ENCODE peak calls at places on chromosomes 12 and 14, in ten cellular contexts. Y is transverse colon; G is heart right ventricle; N is dorsolateral prefrontal cortex; D is neuronal stem cell; F is pancreas; E is tibial nerve; O is CD4-positive, alpha-beta T cell; U is GM23338; H is endothelial cell of umbilical vein. Q is an unnamed sample.

GRCh38 chr12:4156317-4156716 is 117.2 kb upstream of the CCND2 start:
- DNase-seq in G (no peak), D (no peak), H (no peak), Y (no peak), O (no peak), F (no peak), U (peak), N (no peak), E (no peak), Q (no peak)

GRCh38 chr12:132154341-132154761 is 10.1 kb downstream of the NOC4L start:
- DNase-seq in F (peak), U (no peak), H (no peak), O (no peak), N (no peak), G (peak), Y (no peak), E (no peak), D (no peak), Q (no peak)

GRCh38 chr12:47276253-47277070 is 196.7 kb upstream of the AMIGO2 start:
- DNase-seq in H (peak), G (no peak), Y (peak), E (no peak), D (no peak), U (no peak), N (no peak), F (no peak), O (peak), Q (peak)

GRCh38 chr12:100843061-100843460 is 48.5 kb downstream of the ANO4 start:
- DNase-seq in Y (no peak), D (no peak), N (no peak), G (no peak), O (no peak), E (no peak), U (no peak), F (no peak), H (no peak), Q (no peak)

GRCh38 chr12:71541583-71541982 is 102.0 kb downstream of the LGR5 start:
- DNase-seq in F (no peak), N (no peak), G (no peak), O (no peak), H (no peak), D (no peak), U (no peak), Y (no peak), E (no peak), Q (no peak)

GRCh38 chr14:69769623-69770022 is 2.7 kb downstream of the SRSF5 start:
- DNase-seq in O (no peak), H (no peak), G (no peak), U (no peak), E (no peak), Y (no peak), N (no peak), D (no peak), F (no peak), Q (no peak)

GRCh38 chr12:119334459-119335170 is at the start of gene CCDC60:
- DNase-seq in G (no peak), E (no peak), N (no peak), Y (peak), F (peak), U (peak), O (no peak), D (peak), H (no peak), Q (peak)

GRCh38 chr12:119036878-119037493 is 55.6 kb downstream of the SRRM4 start:
- DNase-seq in U (peak), G (no peak), O (no peak), E (no peak), F (no peak), Y (peak), D (peak), N (peak), H (no peak), Q (peak)

GRCh38 chr12:66438601-66439000 is 136.3 kb downstream of the HELB start:
- DNase-seq in H (no peak), G (no peak), D (no peak), F (no peak), Y (no peak), N (no peak), U (no peak), E (no peak), O (no peak), Q (no peak)

GRCh38 chr14:95700221-95700976 is 13.5 kb downstream of the TCL1A start:
- DNase-seq in G (no peak), U (peak), N (no peak), Y (no peak), H (no peak), O (no peak), E (no peak), D (no peak), F (no peak), Q (no peak)

GRCh38 chr12:17064834-17065233 is 458.9 kb upstream of the LMO3 start:
- DNase-seq in E (no peak), N (no peak), F (no peak), O (no peak), U (no peak), H (no peak), Y (no peak), G (no peak), D (no peak), Q (no peak)

GRCh38 chr14:94573706-94574105 is 7.5 kb upstream of the SERPINA5 start:
- DNase-seq in N (no peak), O (no peak), G (no peak), D (no peak), Y (no peak), H (no peak), F (no peak), E (no peak), U (no peak), Q (no peak)

GRCh38 chr14:93028724-93029076 is 87.0 kb downstream of the ITPK1 start:
- DNase-seq in F (no peak), Y (no peak), N (no peak), G (no peak), E (no peak), D (no peak), O (no peak), U (no peak), H (no peak), Q (no peak)

GRCh38 chr12:52413202-52413601 is 7.1 kb upstream of the KRT82 start:
- DNase-seq in U (no peak), G (no peak), E (no peak), H (no peak), Y (no peak), N (no peak), F (no peak), D (no peak), O (no peak), Q (no peak)

GRCh38 chr12:124677552-124678356 is 110.3 kb upstream of the NCOR2 start:
- DNase-seq in Y (no peak), U (no peak), E (no peak), D (no peak), N (no peak), F (no peak), H (no peak), G (no peak), O (no peak), Q (no peak)

GRCh38 chr12:7833831-7834230 is 38.9 kb downstream of the SLC2A14 start:
- DNase-seq in E (no peak), H (no peak), F (no peak), Y (no peak), D (no peak), N (no peak), O (no peak), U (no peak), G (no peak), Q (no peak)

GRCh38 chr12:58368001-58368400 is 426.6 kb downstream of the ATP23 start:
- DNase-seq in E (no peak), D (no peak), N (no peak), Y (no peak), U (no peak), F (no peak), O (no peak), H (no peak), G (no peak), Q (no peak)

GRCh38 chr14:55749201-55749812 is 169.3 kb downstream of the KTN1 start:
- DNase-seq in D (no peak), Y (no peak), N (no peak), H (no peak), O (no peak), E (no peak), F (no peak), U (no peak), G (no peak), Q (no peak)

GRCh38 chr14:68124885-68125731 is 305.5 kb downstream of the RAD51B start:
- DNase-seq in O (no peak), D (no peak), N (no peak), G (no peak), F (no peak), H (no peak), U (no peak), Y (no peak), E (no peak), Q (peak)

GRCh38 chr14:80974338-80975078 is 19.1 kb downstream of the TSHR start:
- DNase-seq in N (no peak), H (no peak), G (no peak), O (no peak), E (no peak), D (no peak), F (no peak), Y (no peak), U (no peak), Q (peak)

GRCh38 chr14:101821528-101821927 is 60.0 kb downstream of the PPP2R5C start:
- DNase-seq in D (no peak), H (no peak), E (no peak), G (no peak), F (no peak), N (no peak), Y (no peak), O (no peak), U (no peak), Q (no peak)

GRCh38 chr12:27123642-27124041 is 41.3 kb upstream of the C12orf71 start:
- DNase-seq in G (no peak), F (no peak), Y (no peak), N (no peak), D (no peak), O (no peak), H (peak), E (no peak), U (peak), Q (no peak)

GRCh38 chr12:96208346-96208745 is 14.2 kb downstream of the ELK3 start:
- DNase-seq in F (no peak), D (no peak), U (no peak), N (no peak), E (no peak), O (no peak), H (peak), G (no peak), Y (no peak), Q (no peak)

GRCh38 chr14:75013290-75013689 is 10.6 kb downstream of the EIF2B2 start:
- DNase-seq in U (no peak), E (no peak), D (no peak), O (no peak), Y (no peak), H (no peak), N (no peak), G (peak), F (no peak), Q (no peak)

GRCh38 chr12:94815450-94815849 is 165.1 kb upstream of the TMCC3 start:
- DNase-seq in F (no peak), N (no peak), Y (no peak), U (no peak), H (no peak), D (no peak), G (no peak), O (no peak), E (no peak), Q (no peak)

GRCh38 chr12:44446181-44446580 is 429.9 kb downstream of the NELL2 start:
- DNase-seq in O (no peak), H (no peak), E (no peak), N (no peak), Y (no peak), U (no peak), F (no peak), G (no peak), D (no peak), Q (no peak)

GRCh38 chr14:102071283-102071998 is 15.4 kb downstream of the HSP90AA1 start:
- DNase-seq in G (no peak), F (no peak), H (no peak), U (no peak), Y (no peak), E (no peak), D (no peak), N (no peak), O (no peak), Q (no peak)

GRCh38 chr14:80447396-80447795 is 236.1 kb upstream of the DIO2 start:
- DNase-seq in E (no peak), U (no peak), Y (no peak), D (no peak), F (no peak), G (no peak), N (no peak), O (no peak), H (no peak), Q (no peak)

GRCh38 chr14:63996575-63997220 is 143.9 kb downstream of the SYNE2 start:
- DNase-seq in G (no peak), Y (no peak), N (no peak), H (peak), E (no peak), D (no peak), F (no peak), O (no peak), U (no peak), Q (no peak)

GRCh38 chr14:82905762-82906161 is 1372.1 kb upstream of the SEL1L start:
- DNase-seq in Y (no peak), H (no peak), F (no peak), U (no peak), E (no peak), G (no peak), N (no peak), O (no peak), D (no peak), Q (no peak)

GRCh38 chr12:12635651-12636050 is 24.0 kb downstream of the CREBL2 start:
- DNase-seq in Y (no peak), N (no peak), H (no peak), U (no peak), G (no peak), E (no peak), O (no peak), D (no peak), F (no peak), Q (no peak)
- H3K27ac ChIP-seq in Y (no peak), N (no peak), H (no peak), U (peak), G (no peak), E (no peak), O (no peak), D (no peak), F (no peak), Q (no peak)

GRCh38 chr12:122486805-122487426 is 13.8 kb downstream of the ZCCHC8 start:
- DNase-seq in F (no peak), E (no peak), H (no peak), O (no peak), N (no peak), G (no peak), U (no peak), Y (no peak), D (no peak), Q (no peak)
- H3K27ac ChIP-seq in F (no peak), E (no peak), H (no peak), O (no peak), N (no peak), G (no peak), U (no peak), Y (no peak), D (no peak), Q (no peak)

DNA sequence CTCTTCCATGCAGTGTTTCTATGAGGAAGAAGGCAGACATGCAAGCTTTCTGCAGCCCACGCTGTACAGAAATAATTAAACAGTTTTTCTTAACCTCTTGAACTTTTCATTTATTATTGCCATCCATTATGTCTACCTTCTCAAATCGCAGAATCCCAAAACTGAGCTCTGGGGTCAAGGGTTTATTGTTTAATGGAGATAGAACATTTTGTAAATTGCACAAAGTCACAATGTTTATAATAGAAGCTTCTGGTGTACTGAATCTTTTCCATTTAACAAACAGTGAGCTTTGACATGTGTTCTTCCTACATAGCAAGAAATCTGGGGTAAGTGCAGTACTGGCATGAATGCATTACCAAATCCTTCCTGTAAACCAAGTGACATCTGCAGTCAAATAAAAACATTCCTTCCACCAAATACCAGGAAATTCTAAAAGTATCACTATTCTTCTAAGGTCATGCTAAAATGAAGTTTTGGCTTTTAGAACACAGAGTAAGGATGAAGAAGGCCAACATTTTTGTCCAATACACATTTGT is 385.3 kb upstream of the DDHD1 start:
- DNase-seq in N (no peak), O (no peak), H (peak), Y (no peak), G (no peak), F (no peak), U (no peak), E (no peak), D (no peak), Q (peak)
- H3K27ac ChIP-seq in N (no peak), O (no peak), H (no peak), Y (peak), G (peak), F (no peak), U (no peak), E (no peak), D (no peak), Q (peak)

DNA sequence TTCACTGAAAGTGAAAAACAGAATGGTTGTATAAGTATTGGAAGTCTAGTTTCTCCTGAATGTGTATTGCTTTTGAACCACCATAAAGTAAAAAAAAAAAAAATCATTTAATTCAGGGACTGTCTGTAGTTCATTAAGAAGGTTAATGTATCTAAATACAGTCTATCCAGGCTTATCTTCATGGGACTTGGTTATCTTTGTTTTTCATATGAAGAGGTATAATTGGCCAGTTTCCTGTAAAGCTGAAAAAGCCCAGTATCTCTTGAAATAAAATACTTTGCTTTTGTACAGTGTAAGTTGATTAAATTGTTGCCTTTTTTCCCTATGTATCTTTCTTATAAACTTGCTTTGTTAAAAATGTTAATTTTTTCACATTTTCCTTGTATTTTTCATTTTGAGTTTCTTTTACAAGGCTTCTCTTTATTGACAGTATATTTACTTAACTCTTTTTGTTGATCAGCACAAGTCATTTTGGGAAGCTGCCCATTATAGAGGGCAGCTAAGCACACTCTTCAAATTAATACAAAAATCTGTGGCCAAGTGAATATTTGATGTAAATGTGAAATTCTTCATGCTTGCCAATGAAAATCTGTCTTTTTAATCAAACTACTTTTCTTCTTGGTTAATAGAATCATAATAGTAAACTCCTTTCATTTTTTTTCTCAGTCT is 156.0 kb downstream of the TMTC3 start:
- DNase-seq in H (peak), E (no peak), D (no peak), F (no peak), U (no peak), Y (no peak), G (no peak), O (no peak), N (no peak), Q (no peak)
- H3K27ac ChIP-seq in H (peak), E (no peak), D (no peak), F (no peak), U (no peak), Y (no peak), G (no peak), O (no peak), N (no peak), Q (no peak)

DNA sequence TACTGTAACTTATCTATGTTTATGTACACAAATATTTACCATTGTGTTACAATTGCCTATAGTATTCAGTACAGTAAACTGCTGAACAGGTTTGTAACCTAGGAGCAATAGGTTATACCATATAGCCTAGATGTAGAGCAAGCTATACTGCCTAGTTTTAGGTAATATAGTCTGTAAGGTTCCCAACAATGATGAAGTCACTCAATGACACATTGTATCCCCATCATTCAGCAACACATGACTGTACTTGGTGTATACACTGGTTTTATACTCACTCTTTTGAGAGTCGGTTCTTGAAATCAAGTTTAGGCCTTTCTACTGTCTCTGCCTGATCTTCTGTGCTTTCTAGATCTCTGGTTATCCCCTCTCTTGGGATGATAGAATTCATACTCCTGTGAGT is 5.5 kb downstream of the RNASE1 start:
- DNase-seq in F (no peak), D (no peak), E (no peak), O (no peak), N (no peak), Y (no peak), H (no peak), G (no peak), U (no peak), Q (no peak)
- H3K27ac ChIP-seq in F (no peak), D (no peak), E (no peak), O (no peak), N (peak), Y (no peak), H (no peak), G (peak), U (no peak), Q (no peak)

DNA sequence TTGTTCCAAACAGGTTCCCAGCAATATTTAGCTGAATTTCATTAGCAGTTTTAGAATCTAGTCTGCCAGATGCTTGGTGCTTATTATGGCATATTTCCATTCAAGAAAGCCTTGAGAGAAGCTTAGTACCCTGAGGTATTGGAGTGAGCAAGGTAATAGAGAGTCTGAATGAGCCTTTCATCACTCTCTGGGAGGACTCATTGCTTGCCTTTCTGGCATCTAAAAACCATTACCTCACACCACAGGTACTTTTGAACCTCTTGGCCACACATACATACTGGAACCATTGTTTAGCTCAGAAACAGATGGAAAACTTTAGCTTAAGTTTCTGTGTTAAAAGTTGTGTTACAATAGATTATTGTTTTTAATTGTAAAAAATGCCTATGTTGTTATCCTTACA is 27.4 kb upstream of the KCNH3 start:
- DNase-seq in U (no peak), O (no peak), F (no peak), G (no peak), H (no peak), N (no peak), Y (no peak), E (no peak), D (no peak), Q (no peak)
- H3K27ac ChIP-seq in U (no peak), O (no peak), F (no peak), G (no peak), H (peak), N (no peak), Y (no peak), E (no peak), D (no peak), Q (no peak)

GRCh38 chr12:29163146-29163545 is 14.1 kb downstream of the FAR2 start:
- DNase-seq in O (no peak), N (no peak), E (no peak), H (no peak), G (no peak), D (no peak), Y (no peak), F (no peak), U (no peak), Q (no peak)

GRCh38 chr12:29168000-29168399 is 18.9 kb downstream of the FAR2 start:
- DNase-seq in D (no peak), F (no peak), N (no peak), E (no peak), U (no peak), Y (peak), H (no peak), G (no peak), O (no peak), Q (peak)

GRCh38 chr12:29160230-29160629 is 11.2 kb downstream of the FAR2 start:
- DNase-seq in N (no peak), O (no peak), E (no peak), Y (no peak), D (no peak), U (no peak), G (no peak), F (no peak), H (no peak), Q (no peak)

GRCh38 chr12:29167410-29167809 is 18.3 kb downstream of the FAR2 start:
- DNase-seq in H (no peak), F (no peak), Y (no peak), E (no peak), N (no peak), O (no peak), G (no peak), D (no peak), U (no peak), Q (no peak)

GRCh38 chr12:29164477-29165163 is 15.5 kb downstream of the FAR2 start:
- DNase-seq in D (no peak), O (no peak), F (no peak), U (no peak), Y (no peak), E (no peak), N (no peak), G (no peak), H (peak), Q (peak)
- H3K27ac ChIP-seq in D (no peak), O (no peak), F (no peak), U (no peak), Y (peak), E (peak), N (peak), G (peak), H (peak), Q (peak)

GRCh38 chr12:98533723-98534251 is 18.4 kb downstream of the TMPO start:
- DNase-seq in D (no peak), U (no peak), F (no peak), O (no peak), Y (no peak), N (no peak), E (no peak), H (no peak), G (no peak), Q (peak)
- H3K27ac ChIP-seq in D (no peak), U (peak), F (no peak), O (no peak), Y (no peak), N (no peak), E (no peak), H (no peak), G (no peak), Q (peak)

Q was measured in hepatocyte.